ENCODE peak calls at places on chromosomes 4 and X, in eight cellular contexts. D, C, L, N, W, X, G and U are unnamed samples. For H3K9me3, the result is how much of the 10 kb centered on the place peaks cover.

GRCh38 chr4:124890522-124890921 is 178.0 kb upstream of the ANKRD50 start:
- DNase-seq in D (no peak), C (no peak), L (no peak), N (no peak), W (no peak), X (no peak), G (no peak), U (no peak)

GRCh38 chrX:24026403-24026801 is 584 bp downstream of the KLHL15 start:
- DNase-seq in D (no peak), C (no peak), L (no peak), N (no peak), W (no peak), X (no peak), G (peak), U (no peak)

GRCh38 chr4:141580523-141580922 is 55.9 kb upstream of the IL15 start:
- DNase-seq in D (no peak), C (no peak), L (no peak), N (no peak), W (no peak), X (no peak), G (peak), U (no peak)

GRCh38 chrX:49101629-49101984 is 21.9 kb upstream of the WDR45 start:
- DNase-seq in D (no peak), C (no peak), L (no peak), N (no peak), W (no peak), X (no peak), G (no peak), U (no peak)

GRCh38 chr4:39255266-39255665 is 72.9 kb downstream of the WDR19 start:
- DNase-seq in D (no peak), C (no peak), L (no peak), N (no peak), W (peak), X (no peak), G (peak), U (no peak)

GRCh38 chr4:122309988-122310626 is 68.7 kb upstream of the ADAD1 start:
- DNase-seq in D (no peak), C (no peak), L (no peak), N (no peak), W (peak), X (no peak), G (no peak), U (no peak)

GRCh38 chr4:38782452-38783108 is at the start of gene TLR10:
- DNase-seq in D (no peak), C (no peak), L (no peak), N (no peak), W (peak), X (peak), G (peak), U (no peak)

GRCh38 chr4:23819041-23819511 is 70.8 kb downstream of the PPARGC1A start:
- DNase-seq in D (no peak), C (no peak), L (no peak), N (no peak), W (no peak), X (no peak), G (no peak), U (no peak)

GRCh38 chr4:151530783-151531182 is 121.8 kb downstream of the FHIP1A start:
- DNase-seq in D (no peak), C (no peak), L (no peak), N (no peak), W (no peak), X (no peak), G (no peak), U (no peak)

GRCh38 chrX:47483310-47484268 is 567 bp upstream of the ZNF41 start:
- DNase-seq in D (no peak), C (no peak), L (no peak), N (peak), W (peak), X (peak), G (peak), U (no peak)

GRCh38 chr4:80179637-80180161 is 17.6 kb upstream of the PRDM8 start:
- DNase-seq in D (no peak), C (no peak), L (no peak), N (no peak), W (no peak), X (no peak), G (no peak), U (no peak)

GRCh38 chr4:152983774-152984411 is 47.8 kb downstream of the FHDC1 start:
- DNase-seq in D (no peak), C (no peak), L (no peak), N (no peak), W (no peak), X (no peak), G (no peak), U (no peak)

GRCh38 chr4:98185279-98185678 is 42.0 kb upstream of the STPG2 start:
- DNase-seq in D (no peak), C (no peak), L (no peak), N (no peak), W (no peak), X (no peak), G (no peak), U (no peak)

GRCh38 chr4:2787230-2788100 is 5.4 kb upstream of the SH3BP2 start:
- DNase-seq in D (peak), C (no peak), L (peak), N (peak), W (no peak), X (peak), G (no peak), U (no peak)

GRCh38 chr4:55397024-55397520 is 1.3 kb downstream of the TMEM165 start:
- DNase-seq in D (no peak), C (no peak), L (no peak), N (no peak), W (no peak), X (peak), G (no peak), U (no peak)

GRCh38 chr4:145960012-145960411 is 21.4 kb upstream of the ZNF827 start:
- DNase-seq in D (no peak), C (no peak), L (no peak), N (no peak), W (no peak), X (no peak), G (no peak), U (no peak)

GRCh38 chr4:80390178-80390577 is 54.6 kb downstream of the CFAP299 start:
- DNase-seq in D (no peak), C (no peak), L (no peak), N (no peak), W (no peak), X (no peak), G (no peak), U (no peak)

GRCh38 chr4:139024686-139025085 is 9.1 kb downstream of the NOCT start:
- DNase-seq in D (no peak), C (no peak), L (no peak), N (no peak), W (no peak), X (no peak), G (no peak), U (no peak)

DNA sequence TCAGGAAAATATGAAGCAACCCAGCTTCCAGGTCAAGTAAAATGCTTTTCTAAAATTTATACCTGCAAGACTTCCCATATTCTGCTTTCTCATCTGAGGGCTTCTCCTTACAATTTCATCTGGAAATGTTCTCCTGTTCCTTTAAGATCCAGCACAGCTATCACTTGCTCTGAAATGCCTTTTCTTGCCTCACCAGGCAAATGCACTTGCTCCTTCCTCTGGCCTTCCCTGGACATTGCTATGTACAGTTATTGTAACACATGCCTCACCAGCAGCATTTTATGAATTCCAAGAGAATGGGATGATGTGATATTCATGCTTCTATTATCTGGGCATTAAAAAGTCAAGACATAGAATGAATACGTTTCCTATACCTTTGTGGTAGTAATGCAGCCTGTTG is 842.1 kb upstream of the INTU start:
- DNase-seq in D (no peak), C (no peak), L (no peak), N (no peak), W (no peak), X (no peak), G (no peak), U (no peak)
- TF ChIP-seq CTCF in D (no peak), C (no peak), L (no peak), N (no peak), W (no peak), X (no peak), G (no peak), U (no peak)

GRCh38 chr4:7575426-7575825 is 140.7 kb upstream of the PSAPL1 start:
- DNase-seq in D (no peak), C (no peak), L (no peak), N (no peak), W (no peak), X (no peak), G (no peak), U (no peak)

GRCh38 chr4:7571736-7572135 is 137.0 kb upstream of the PSAPL1 start:
- DNase-seq in D (no peak), C (no peak), L (no peak), N (no peak), W (no peak), X (no peak), G (peak), U (no peak)

GRCh38 chr4:7571001-7571400 is 136.3 kb upstream of the PSAPL1 start:
- DNase-seq in D (no peak), C (no peak), L (no peak), N (no peak), W (no peak), X (no peak), G (no peak), U (no peak)

GRCh38 chr4:7570156-7570778 is 135.5 kb upstream of the PSAPL1 start:
- DNase-seq in D (no peak), C (no peak), L (no peak), N (no peak), W (no peak), X (no peak), G (no peak), U (no peak)

GRCh38 chr4:7573692-7574091 is 139.0 kb upstream of the PSAPL1 start:
- DNase-seq in D (no peak), C (no peak), L (no peak), N (no peak), W (no peak), X (no peak), G (peak), U (no peak)
- H3K9me3 ChIP-seq in D (under half), C (under half), L (half or more), N (under half), W (under half), X (under half), G (under half), U (under half)

DNA sequence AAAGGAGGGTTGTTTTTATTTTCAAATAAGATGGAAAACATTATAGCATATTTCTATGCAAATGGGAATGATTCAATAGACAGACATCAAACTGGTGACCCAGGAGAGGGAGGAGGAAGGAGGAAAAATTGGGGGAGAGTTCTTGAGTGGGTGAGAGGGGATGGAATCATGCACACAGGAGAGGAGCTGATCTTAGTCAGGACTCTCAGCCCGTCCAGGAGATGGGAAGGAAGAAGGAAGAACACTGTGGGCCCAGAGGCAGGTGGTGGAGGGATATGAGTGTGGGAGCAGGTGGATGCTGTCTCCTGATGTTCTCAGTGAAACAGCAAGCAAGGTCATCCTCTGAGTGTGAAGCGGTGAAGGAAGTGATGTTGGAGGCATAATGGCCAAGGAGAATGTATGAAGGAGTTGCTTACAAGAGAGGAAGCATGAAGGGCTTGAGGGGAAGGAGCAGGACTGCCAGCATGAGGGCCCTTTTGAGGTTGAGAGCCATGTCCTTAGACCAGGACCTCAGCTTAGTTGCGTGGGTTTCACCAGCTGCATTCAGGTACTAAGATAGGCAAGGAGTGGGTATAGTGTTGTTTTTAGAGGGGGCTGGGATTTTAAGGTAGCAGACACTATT is 161.7 kb upstream of the NAP1L5 start:
- DNase-seq in D (no peak), C (no peak), L (no peak), N (no peak), W (no peak), X (no peak), G (no peak), U (no peak)
- H3K27ac ChIP-seq in D (no peak), C (no peak), L (peak), N (no peak), W (no peak), X (no peak), G (no peak), U (no peak)

GRCh38 chr4:26058537-26058936 is 144.5 kb downstream of the SMIM20 start:
- DNase-seq in D (no peak), C (no peak), L (no peak), N (no peak), W (no peak), X (no peak), G (no peak), U (peak)

GRCh38 chr4:26056406-26056805 is 142.4 kb downstream of the SMIM20 start:
- DNase-seq in D (no peak), C (no peak), L (no peak), N (no peak), W (no peak), X (no peak), G (no peak), U (no peak)

GRCh38 chr4:26052663-26053534 is 138.9 kb downstream of the SMIM20 start:
- DNase-seq in D (no peak), C (no peak), L (no peak), N (peak), W (no peak), X (no peak), G (no peak), U (no peak)

GRCh38 chr4:26059391-26060154 is 145.6 kb downstream of the SMIM20 start:
- DNase-seq in D (no peak), C (no peak), L (no peak), N (no peak), W (no peak), X (no peak), G (no peak), U (no peak)

DNA sequence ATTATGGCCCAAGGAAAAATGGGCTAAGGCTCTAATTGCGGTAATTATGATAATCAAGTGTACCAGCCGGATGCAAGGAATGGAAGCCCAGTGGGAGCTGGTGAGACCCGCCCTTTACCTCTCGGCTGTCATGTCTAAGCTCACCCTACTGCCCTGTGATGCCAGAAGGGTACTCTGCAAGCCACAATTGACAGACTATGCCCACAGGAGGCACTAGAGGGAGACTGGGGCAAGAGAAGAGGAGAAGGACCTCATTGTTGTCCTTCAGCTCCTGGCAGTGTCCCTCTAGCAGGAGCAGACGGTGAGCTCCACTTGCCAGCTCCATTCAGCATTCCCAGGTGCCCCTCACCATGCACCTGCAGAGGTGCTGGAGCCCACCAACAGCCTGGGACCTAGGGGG is 141.8 kb downstream of the SMIM20 start:
- DNase-seq in D (no peak), C (no peak), L (no peak), N (no peak), W (no peak), X (no peak), G (no peak), U (no peak)
- TF ChIP-seq CTCF in D (no peak), C (no peak), L (no peak), N (no peak), W (no peak), X (no peak), G (no peak), U (no peak)

GRCh38 chr4:8739357-8739756 is 132.3 kb downstream of the HMX1 start:
- DNase-seq in D (no peak), C (no peak), L (no peak), N (no peak), W (no peak), X (no peak), G (no peak), U (no peak)
- H3K9me3 ChIP-seq in D (under half), C (under half), L (under half), N (under half), W (under half), X (under half), G (under half), U (under half)